ENCODE peak calls at places on chromosomes 6 and 20, in nine cellular contexts. H, X, D, W, T, J, V, N and O are unnamed samples.

GRCh38 chr6:106136172-106136571 is 50.0 kb downstream of the PRDM1 start:
- DNase-seq in H (no peak), X (no peak), D (no peak), W (no peak), T (no peak), J (no peak), V (no peak), N (no peak), O (no peak)

GRCh38 chr6:119545245-119545644 is 195.7 kb upstream of the MAN1A1 start:
- DNase-seq in H (no peak), X (no peak), D (no peak), W (no peak), T (no peak), J (no peak), V (no peak), N (no peak), O (no peak)

GRCh38 chr20:43323592-43323991 is 133.9 kb upstream of the PTPRT start:
- DNase-seq in H (no peak), X (no peak), D (no peak), W (no peak), T (no peak), J (no peak), V (no peak), N (no peak), O (no peak)

GRCh38 chr6:119627908-119628669 is 278.5 kb upstream of the MAN1A1 start:
- DNase-seq in H (no peak), X (peak), D (no peak), W (no peak), T (no peak), J (peak), V (no peak), N (peak), O (no peak)

GRCh38 chr6:159306134-159306537 is 136.9 kb downstream of the FNDC1 start:
- DNase-seq in H (no peak), X (no peak), D (no peak), W (no peak), T (no peak), J (no peak), V (no peak), N (no peak), O (no peak)

GRCh38 chr20:37914672-37915433 is 11.9 kb downstream of the VSTM2L start:
- DNase-seq in H (no peak), X (no peak), D (no peak), W (peak), T (no peak), J (no peak), V (peak), N (no peak), O (no peak)

GRCh38 chr6:114024746-114025145 is 53.8 kb upstream of the HDAC2 start:
- DNase-seq in H (no peak), X (no peak), D (no peak), W (no peak), T (no peak), J (no peak), V (no peak), N (no peak), O (no peak)

GRCh38 chr6:2196079-2196679 is 49.2 kb downstream of the GMDS start:
- DNase-seq in H (no peak), X (peak), D (peak), W (no peak), T (no peak), J (peak), V (peak), N (peak), O (peak)

GRCh38 chr20:62374431-62375152 is 7.5 kb upstream of the LAMA5 start:
- DNase-seq in H (no peak), X (no peak), D (no peak), W (no peak), T (no peak), J (no peak), V (no peak), N (no peak), O (no peak)
- H3K27ac ChIP-seq in H (peak), X (peak), D (no peak), W (no peak), T (no peak), J (peak), V (peak), N (no peak), O (peak)

DNA sequence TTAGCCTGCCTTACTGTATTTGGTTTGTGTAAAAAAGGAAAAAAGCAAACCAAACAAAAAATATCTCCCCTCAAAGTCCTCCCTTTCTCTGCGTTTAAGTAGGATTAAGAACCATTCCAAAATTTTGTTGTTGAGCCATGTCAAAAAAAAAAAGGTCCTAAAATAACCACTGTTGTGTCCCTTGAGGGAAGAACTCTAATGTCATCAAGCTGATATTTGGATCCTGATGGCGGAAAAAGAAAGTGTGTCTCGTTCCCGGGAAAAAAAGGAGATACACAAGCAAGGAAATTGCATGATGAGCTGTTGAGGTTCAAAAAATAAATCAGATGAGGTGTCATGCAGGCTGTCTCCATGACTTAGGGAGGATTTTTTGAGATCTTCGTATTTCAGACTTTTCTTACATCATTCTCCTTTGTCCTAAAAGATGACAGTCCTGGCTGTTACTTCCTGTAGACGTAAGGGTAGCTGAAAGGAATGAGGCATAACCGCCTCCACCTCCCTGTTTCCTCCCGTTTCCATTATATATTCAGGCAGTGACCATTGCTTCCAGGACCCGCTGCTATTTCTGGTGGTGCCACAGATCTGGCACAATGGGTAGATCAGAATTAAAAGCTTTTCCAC is 117.4 kb upstream of the TNFAIP3 start:
- DNase-seq in H (no peak), X (no peak), D (no peak), W (no peak), T (no peak), J (no peak), V (no peak), N (no peak), O (no peak)
- H3K27ac ChIP-seq in H (no peak), X (no peak), D (no peak), W (no peak), T (peak), J (no peak), V (no peak), N (no peak), O (no peak)

DNA sequence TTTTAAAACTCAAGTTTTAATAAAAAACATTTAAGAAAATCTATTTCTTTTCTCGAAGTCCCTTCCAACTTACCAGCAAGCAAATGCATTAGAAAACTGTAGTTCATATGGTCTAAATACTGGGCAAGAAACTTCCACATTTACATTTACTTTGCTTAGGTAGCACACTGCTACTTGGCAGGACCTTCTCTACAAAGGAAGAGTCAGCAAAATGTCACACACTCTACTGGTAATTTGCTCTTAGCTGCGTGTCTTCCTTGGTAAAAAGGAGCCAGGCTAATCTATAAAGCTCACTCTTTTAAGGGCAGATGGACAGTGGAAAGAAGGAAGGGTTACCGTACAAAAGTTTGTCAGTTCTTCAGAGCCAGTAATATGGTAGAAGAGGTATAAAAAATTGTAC is 45.7 kb downstream of the MAP3K7 start:
- DNase-seq in H (no peak), X (no peak), D (no peak), W (no peak), T (no peak), J (no peak), V (no peak), N (no peak), O (no peak)
- H3K27ac ChIP-seq in H (no peak), X (no peak), D (no peak), W (no peak), T (no peak), J (no peak), V (no peak), N (no peak), O (no peak)

GRCh38 chr6:77883849-77884248 is 231.0 kb downstream of the MEI4 start:
- DNase-seq in H (no peak), X (no peak), D (no peak), W (no peak), T (no peak), J (no peak), V (no peak), N (no peak), O (no peak)

GRCh38 chr6:77876300-77876699 is 223.5 kb downstream of the MEI4 start:
- DNase-seq in H (no peak), X (no peak), D (no peak), W (no peak), T (no peak), J (no peak), V (no peak), N (no peak), O (no peak)

GRCh38 chr6:77880501-77880900 is 227.7 kb downstream of the MEI4 start:
- DNase-seq in H (no peak), X (no peak), D (no peak), W (no peak), T (no peak), J (no peak), V (no peak), N (no peak), O (no peak)

DNA sequence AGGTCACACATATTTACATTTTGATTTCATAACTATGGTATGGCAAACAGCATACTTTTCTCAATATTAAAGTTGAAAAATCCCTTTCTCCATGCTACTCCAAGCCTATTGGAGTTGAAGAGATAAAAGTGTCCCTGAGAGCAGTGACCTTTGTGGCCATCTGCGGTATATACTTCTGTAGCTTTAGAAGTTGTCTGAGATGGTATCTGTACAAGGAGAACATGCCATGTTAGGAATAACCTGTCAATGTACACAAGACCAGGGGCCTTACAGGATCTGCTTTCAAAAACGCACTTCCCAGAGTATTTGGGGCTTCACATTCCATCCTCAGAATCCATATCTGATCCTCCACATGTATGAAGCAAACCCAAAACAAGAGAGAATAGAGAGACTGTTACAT is 226.7 kb downstream of the MEI4 start:
- DNase-seq in H (no peak), X (no peak), D (no peak), W (no peak), T (no peak), J (no peak), V (no peak), N (no peak), O (no peak)
- H3K27ac ChIP-seq in H (no peak), X (no peak), D (no peak), W (no peak), T (no peak), J (no peak), V (no peak), N (no peak), O (no peak)

GRCh38 chr6:24630861-24631505 is 15.0 kb downstream of the KIAA0319 start:
- DNase-seq in H (no peak), X (no peak), D (no peak), W (no peak), T (no peak), J (no peak), V (no peak), N (no peak), O (no peak)
- H3K27ac ChIP-seq in H (no peak), X (no peak), D (no peak), W (no peak), T (no peak), J (no peak), V (peak), N (no peak), O (no peak)

GRCh38 chr6:149128489-149129145 is 188.9 kb upstream of the TAB2 start:
- DNase-seq in H (no peak), X (no peak), D (no peak), W (no peak), T (peak), J (no peak), V (no peak), N (peak), O (no peak)
- H3K27ac ChIP-seq in H (no peak), X (no peak), D (no peak), W (no peak), T (peak), J (no peak), V (no peak), N (no peak), O (no peak)

GRCh38 chr6:7142228-7142801 is 34.6 kb downstream of the RREB1 start:
- DNase-seq in H (no peak), X (no peak), D (no peak), W (peak), T (no peak), J (no peak), V (no peak), N (no peak), O (no peak)
- H3K27ac ChIP-seq in H (peak), X (peak), D (no peak), W (no peak), T (peak), J (peak), V (no peak), N (no peak), O (peak)

DNA sequence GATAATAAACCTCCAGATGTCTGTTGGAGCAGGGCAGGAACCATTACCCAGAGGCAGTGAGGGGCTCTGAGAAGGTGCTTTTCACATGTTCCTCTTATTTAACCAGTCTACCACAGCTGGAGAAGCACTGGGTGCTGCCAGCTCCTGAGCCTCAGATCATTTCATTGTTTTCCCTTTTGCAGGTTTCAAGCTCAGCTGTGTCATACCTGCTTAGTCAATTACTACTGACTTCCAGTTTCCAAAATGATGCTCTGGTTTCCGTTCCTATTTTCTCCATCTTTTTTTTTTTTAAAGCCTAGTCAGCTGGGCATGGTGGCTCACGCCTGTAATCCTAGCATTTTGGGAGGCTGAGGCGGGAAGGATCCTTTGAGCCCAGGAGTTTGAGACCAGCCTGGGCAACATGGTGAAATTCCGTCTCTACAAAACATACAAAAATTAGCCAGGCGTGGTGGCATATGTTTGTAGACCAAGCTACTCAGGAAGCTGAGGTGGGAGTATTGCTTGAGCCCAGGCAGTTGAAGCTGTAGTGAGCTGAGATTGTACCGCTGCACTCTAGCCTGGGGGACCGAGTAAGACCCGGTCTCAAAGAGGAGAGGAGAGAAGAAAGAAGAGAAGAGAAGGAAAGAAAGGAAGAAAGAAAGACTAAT is 6.7 kb downstream of the FLOT1 start:
- DNase-seq in H (no peak), X (no peak), D (no peak), W (no peak), T (no peak), J (no peak), V (no peak), N (no peak), O (no peak)
- H3K27ac ChIP-seq in H (no peak), X (no peak), D (no peak), W (no peak), T (no peak), J (no peak), V (no peak), N (no peak), O (no peak)

DNA sequence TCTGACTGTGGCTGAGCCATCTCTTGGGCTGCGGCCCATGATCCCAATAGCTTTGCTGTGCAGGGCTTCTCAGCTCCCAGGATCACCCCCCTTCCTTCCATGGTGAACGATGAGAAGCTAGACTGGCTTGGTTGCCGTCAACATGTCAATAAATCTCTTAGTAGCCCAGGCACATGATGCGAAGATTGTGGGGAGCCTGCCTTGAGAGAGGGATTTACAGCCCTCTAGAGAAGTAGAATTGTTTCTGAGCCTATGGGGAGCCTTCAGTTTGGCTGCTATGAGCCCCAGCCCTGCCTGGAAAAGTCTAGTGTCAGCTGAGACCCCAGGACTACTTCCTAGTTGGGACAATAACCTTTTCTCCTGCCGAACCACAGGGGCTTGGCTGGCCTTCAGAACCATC is 3.3 kb upstream of the PIGT start:
- DNase-seq in H (no peak), X (no peak), D (no peak), W (no peak), T (no peak), J (no peak), V (no peak), N (no peak), O (no peak)
- H3K27ac ChIP-seq in H (no peak), X (no peak), D (no peak), W (no peak), T (peak), J (no peak), V (no peak), N (no peak), O (no peak)